ENCODE peak calls at places on chromosomes 4 and X, in four cellular contexts. P is MM.1S, K is GM23338, G is GM23248. U is an unnamed sample.

GRCh38 chrX:39886282-39886681 is 211.5 kb downstream of the BCOR start:
- DNase-seq in P (no peak), G (peak; percentile 18), K (no peak), U (no peak)

GRCh38 chr4:140382732-140383131 is 9.3 kb downstream of the SCOC start:
- DNase-seq in G (no peak), K (no peak), P (no peak), U (no peak)

GRCh38 chr4:140789752-140790151 is 33.6 kb upstream of the TBC1D9 start:
- DNase-seq in K (no peak), P (no peak), G (peak; percentile 28), U (no peak)

GRCh38 chrX:147733369-147733768 is 178.3 kb upstream of the FMR1 start:
- DNase-seq in P (no peak), K (no peak), G (no peak), U (no peak)

GRCh38 chr4:71415491-71415890 is 76.7 kb downstream of the SLC4A4 start:
- DNase-seq in G (peak; percentile 59), K (no peak), P (no peak), U (no peak)

GRCh38 chrX:40539214-40540142 is 41.3 kb upstream of the ATP6AP2 start:
- DNase-seq in P (peak; percentile 58), K (peak; percentile 71), G (peak; percentile 84), U (peak; percentile 44)

GRCh38 chr4:85929926-85930325 is 429.9 kb downstream of the MAPK10 start:
- DNase-seq in P (no peak), G (peak; percentile 6), K (peak; percentile 68), U (peak; percentile 74)

GRCh38 chrX:140815868-140816267 is 106.3 kb downstream of the LINC00632 start:
- DNase-seq in P (no peak), K (no peak), G (peak; percentile 54), U (no peak)

GRCh38 chrX:30570505-30570904 is 7.1 kb downstream of the TASL start:
- DNase-seq in P (no peak), K (peak; percentile 7), G (peak; percentile 38), U (no peak)

GRCh38 chr4:73917081-73917501 is 47.9 kb downstream of the CXCL1 start:
- DNase-seq in G (peak; percentile 96), K (no peak), P (no peak), U (no peak)

GRCh38 chr4:155953151-155954117 is at the start of gene CTSO:
- DNase-seq in K (peak; percentile 73), P (peak; percentile 88), G (peak; percentile 84), U (peak; percentile 71)

GRCh38 chrX:83416273-83416672 is 91.8 kb upstream of the POU3F4 start:
- DNase-seq in K (peak; percentile 1), G (peak; percentile 6), P (peak; percentile 40), U (peak; percentile 14)

GRCh38 chrX:77788050-77788449 is 2.0 kb upstream of the ATRX start:
- DNase-seq in K (peak; percentile 21), G (no peak), P (no peak), U (no peak)

GRCh38 chrX:15675490-15675921 is 10.9 kb upstream of the CLTRN start:
- DNase-seq in G (peak; percentile 83), P (peak; percentile 82), K (peak; percentile 80), U (peak; percentile 86)

GRCh38 chr4:63349674-63350025 is 1059.6 kb downstream of the TECRL start:
- DNase-seq in G (no peak), P (no peak), K (no peak), U (no peak)

GRCh38 chr4:15928883-15929282 is 9.7 kb downstream of the FGFBP1 start:
- DNase-seq in P (no peak), G (no peak), K (no peak), U (no peak)

GRCh38 chrX:96685205-96686099 is 810 bp downstream of the DIAPH2 start:
- DNase-seq in K (peak; percentile 22), G (peak; percentile 72), P (peak; percentile 57), U (peak; percentile 30)

GRCh38 chr4:182307746-182308145 is 64.5 kb downstream of the TENM3 start:
- DNase-seq in K (no peak), P (no peak), G (peak; percentile 12), U (no peak)

GRCh38 chr4:147360301-147360700 is 120.6 kb upstream of the EDNRA start:
- DNase-seq in K (no peak), G (peak; percentile 79), P (no peak), U (no peak)

GRCh38 chr4:6968496-6968895 is 58.9 kb downstream of the TBC1D14 start:
- DNase-seq in G (no peak), K (no peak), P (no peak), U (no peak)

GRCh38 chrX:93420090-93420489 is 253.3 kb downstream of the NAP1L3 start:
- DNase-seq in P (no peak), K (no peak), G (no peak), U (peak; percentile 40)

GRCh38 chr4:74168841-74169240 is 10.9 kb downstream of the MTHFD2L start:
- DNase-seq in G (no peak), K (no peak), P (no peak), U (no peak)

GRCh38 chrX:48802089-48802812 is 384 bp downstream of the HDAC6 start:
- DNase-seq in K (peak; percentile 88), P (peak; percentile 73), G (peak; percentile 81), U (peak; percentile 89)

GRCh38 chrX:71989768-71990167 is 79.1 kb downstream of the NHSL2 start:
- DNase-seq in K (no peak), G (peak; percentile 87), P (no peak), U (no peak)

GRCh38 chr4:96315815-96316214 is 475.9 kb downstream of the PDHA2 start:
- DNase-seq in P (no peak), K (no peak), G (no peak), U (peak; percentile 14)

GRCh38 chr4:25863347-25863784 is 578 bp upstream of the SEL1L3 start:
- DNase-seq in P (no peak), G (no peak), K (peak; percentile 74), U (peak; percentile 47)

GRCh38 chr4:25486171-25486570 is 109.1 kb downstream of the ANAPC4 start:
- DNase-seq in K (peak; percentile 55), P (no peak), G (no peak), U (no peak)

GRCh38 chr4:179695175-179695574 is 2252.9 kb upstream of the AGA start:
- DNase-seq in G (peak; percentile 18), K (no peak), P (no peak), U (no peak)

GRCh38 chr4:101187837-101188236 is 159.5 kb downstream of the PPP3CA start:
- DNase-seq in P (no peak), K (no peak), G (peak; percentile 39), U (no peak)

GRCh38 chr4:37847311-37847710 is 20.8 kb downstream of the PGM2 start:
- DNase-seq in G (no peak), K (no peak), P (no peak), U (no peak)

GRCh38 chr4:6201580-6202091 is 1.3 kb upstream of the JAKMIP1 start:
- DNase-seq in P (no peak), G (no peak), K (no peak), U (no peak)

GRCh38 chrX:78517124-78517523 is 142.0 kb downstream of the RTL3 start:
- DNase-seq in P (peak; percentile 76), G (no peak), K (no peak), U (no peak)

GRCh38 chrX:117990438-117990837 is 126.2 kb downstream of the KLHL13 start:
- DNase-seq in K (no peak), G (no peak), P (no peak), U (no peak)

GRCh38 chr4:135267148-135267878 is 1065.7 kb upstream of the PABPC4L start:
- DNase-seq in K (no peak), P (no peak), G (no peak), U (no peak)

GRCh38 chr4:103018391-103019318 is 850 bp downstream of the SLC9B1 start:
- DNase-seq in P (no peak), G (peak; percentile 72), K (peak; percentile 27), U (no peak)

GRCh38 chrX:107710617-107711391 is 64.8 kb downstream of the TSC22D3 start:
- DNase-seq in P (peak; percentile 86), K (peak; percentile 76), G (peak; percentile 94), U (peak; percentile 56)

GRCh38 chr4:42397635-42398447 is 553 bp downstream of the SHISA3 start:
- DNase-seq in G (peak; percentile 36), P (peak; percentile 25), K (peak; percentile 75), U (peak; percentile 77)

GRCh38 chr4:8422327-8422726 is 18.2 kb downstream of the ACOX3 start:
- DNase-seq in P (no peak), G (no peak), K (no peak), U (no peak)

GRCh38 chrX:70504772-70505450 is 60.3 kb downstream of the DLG3 start:
- DNase-seq in P (no peak), G (no peak), K (no peak), U (no peak)

DNA sequence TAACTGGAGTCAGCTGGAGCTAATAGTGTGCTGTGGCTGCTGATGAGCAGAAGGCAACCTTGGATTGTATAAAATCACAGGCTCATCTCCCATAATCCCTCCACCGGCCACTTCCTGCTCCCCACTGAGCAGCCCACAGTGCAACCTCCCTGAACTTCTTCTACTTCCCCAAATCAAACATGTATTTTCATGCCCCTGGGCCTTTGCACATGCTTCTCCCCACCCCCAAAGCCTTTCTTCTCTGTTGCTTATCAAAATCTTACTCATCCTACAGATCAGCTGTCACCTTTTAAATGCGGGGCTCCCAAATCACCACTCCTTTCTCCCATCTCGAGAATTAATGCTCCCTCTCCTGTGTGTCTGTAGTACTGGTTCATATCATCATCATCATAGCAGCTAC is 35.8 kb downstream of the RHOH start:
- DNase-seq in K (no peak), G (no peak), P (no peak), U (no peak)
- H3F3A ChIP-seq in K (no peaks in the 10 kb centered on the region), G (peaks cover 4% of the 10 kb centered on the region), P (peaks cover 20% of the 10 kb centered on the region), U (no peaks in the 10 kb centered on the region)

GRCh38 chrX:22063284-22063683 is 31.2 kb downstream of the PHEX start:
- DNase-seq in G (no peak), P (peak; percentile 15), K (no peak), U (peak; percentile 5)
- TF ChIP-seq EZH2phosphoT487 in G (no peak), P (no peak), K (no peak), U (no peak)

GRCh38 chr4:68874507-68874906 is 58.7 kb downstream of the UGT2B10 start:
- DNase-seq in K (no peak), G (no peak), P (no peak), U (no peak)
- H3F3A ChIP-seq in K (no peaks in the 10 kb centered on the region), G (no peaks in the 10 kb centered on the region), P (no peaks in the 10 kb centered on the region), U (no peaks in the 10 kb centered on the region)

GRCh38 chrX:12993823-12994222 is 18.9 kb downstream of the TMSB4X start:
- DNase-seq in P (no peak), K (no peak), G (no peak), U (no peak)

GRCh38 chrX:12999422-12999821 is 24.5 kb downstream of the TMSB4X start:
- DNase-seq in P (peak; percentile 71), K (peak; percentile 28), G (no peak), U (no peak)

GRCh38 chrX:12997898-12998687 is 23.2 kb downstream of the TMSB4X start:
- DNase-seq in P (no peak), K (no peak), G (no peak), U (peak; percentile 64)

GRCh38 chrX:12994321-12994720 is 19.4 kb downstream of the TMSB4X start:
- DNase-seq in P (no peak), G (no peak), K (no peak), U (no peak)

DNA sequence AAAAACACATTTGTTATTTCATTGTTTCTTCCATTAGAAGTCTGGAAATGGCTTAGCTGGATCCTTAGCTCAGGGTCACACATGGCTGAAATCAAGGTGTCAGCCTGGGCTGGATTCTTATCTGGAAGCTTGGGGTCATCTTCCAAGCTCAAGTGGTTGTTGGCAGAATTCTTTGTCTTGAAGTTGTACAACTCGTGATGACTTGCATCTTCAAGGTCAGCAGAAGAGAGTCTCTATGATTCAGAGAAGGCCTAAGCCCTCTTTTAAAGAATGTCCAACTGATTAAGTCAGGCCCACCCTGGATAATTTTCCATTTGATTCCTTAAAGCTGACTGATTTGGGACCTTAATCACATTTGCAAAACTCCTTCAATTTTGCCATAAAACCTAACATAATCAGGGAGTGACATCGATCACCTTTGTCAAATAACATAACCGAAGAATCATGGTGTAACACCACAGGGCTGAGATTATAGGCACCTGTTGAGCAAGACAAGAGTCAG is 22.1 kb downstream of the TMSB4X start:
- DNase-seq in P (no peak), G (no peak), K (no peak), U (no peak)
- TF ChIP-seq EZH2phosphoT487 in P (no peak), G (no peak), K (no peak), U (no peak)

U was measured in neural progenitor cell.